ENCODE peak calls at places on chromosomes 16 and 17, in six cellular contexts. Q is memory B cell; W is stimulated activated CD4-positive, alpha-beta T cell treated with anti-CD3 and anti-CD28 coated beads, Interleukin-4, amount 100 ng/mL, for 1 hour; G is NCI-H460; D is activated T-helper 1 cell treated with anti-CD3 and anti-CD28 coated beads, Interleukin-2, amount 50 U/mL, for 16 hours; O is activated CD8-positive, alpha-beta memory T cell treated with anti-CD3 and anti-CD28 coated beads for 24 hours. C is an unnamed sample.

GRCh38 chr17:9022553-9023388 is 1.5 kb downstream of the NTN1 start:
- DNase-seq in W (peak), G (no peak), D (no peak), O (peak), Q (no peak), C (no peak)

GRCh38 chr17:55437165-55437605 is 15.6 kb upstream of the MMD start:
- DNase-seq in G (no peak), D (no peak), O (no peak), W (no peak), Q (peak), C (no peak)

GRCh38 chr17:35212668-35213067 is 18.5 kb upstream of the SLC35G3 start:
- DNase-seq in G (no peak), Q (no peak), D (no peak), O (no peak), W (no peak), C (no peak)

GRCh38 chr16:63385714-63386113 is 1349.5 kb upstream of the CDH8 start:
- DNase-seq in G (no peak), Q (no peak), W (no peak), O (no peak), D (no peak), C (no peak)

GRCh38 chr16:47047804-47048203 is 74.3 kb upstream of the DNAJA2 start:
- DNase-seq in Q (no peak), W (no peak), D (no peak), O (no peak), G (no peak), C (no peak)

GRCh38 chr17:40602445-40603443 is 37.5 kb upstream of the CCR7 start:
- DNase-seq in D (no peak), O (peak), W (peak), Q (no peak), G (no peak), C (no peak)

GRCh38 chr16:7962480-7962879 is 627.8 kb downstream of the TMEM114 start:
- DNase-seq in G (no peak), W (no peak), D (no peak), O (no peak), Q (no peak), C (no peak)

GRCh38 chr17:75468779-75469373 is 12.4 kb downstream of the TMEM94 start:
- DNase-seq in W (no peak), G (no peak), O (no peak), D (no peak), Q (no peak), C (no peak)

GRCh38 chr16:89925596-89926079 is 2.5 kb downstream of the TUBB3 start:
- DNase-seq in W (no peak), D (no peak), Q (no peak), O (no peak), G (no peak), C (no peak)

C was measured in SJSA1.